ENCODE peak calls at places on chromosomes 4 and X, in four cellular contexts. One of them, this sample, is unnamed. For H3K4me1, the result is how much of the 10 kb centered on the place peaks cover.

GRCh38 chrX:150506020-150506419 is 62.4 kb upstream of the MTM1 start:
- DNase-seq in left lung: no peak
- DNase-seq in psoas muscle: no peak
- DNase-seq in IMR-90: no peak
- DNase-seq in this sample: no peak

GRCh38 chr4:121439669-121440068 is 58.9 kb upstream of the QRFPR start:
- DNase-seq in psoas muscle: no peak
- DNase-seq in left lung: no peak
- DNase-seq in IMR-90: no peak
- DNase-seq in this sample: no peak

GRCh38 chr4:185358514-185359433 is 37.0 kb downstream of the LRP2BP start:
- DNase-seq in IMR-90: peak
- DNase-seq in psoas muscle: no peak
- DNase-seq in left lung: no peak
- DNase-seq in this sample: no peak

GRCh38 chr4:174317531-174317930 is 33.8 kb downstream of the CEP44 start:
- DNase-seq in left lung: no peak
- DNase-seq in IMR-90: peak
- DNase-seq in psoas muscle: no peak
- DNase-seq in this sample: no peak

GRCh38 chrX:136674270-136674986 is 26.5 kb downstream of the CD40LG start:
- DNase-seq in psoas muscle: no peak
- DNase-seq in IMR-90: no peak
- DNase-seq in left lung: no peak
- DNase-seq in this sample: no peak

GRCh38 chr4:81470456-81471327 is 1.0 kb downstream of the RASGEF1B start:
- DNase-seq in left lung: peak
- DNase-seq in psoas muscle: no peak
- DNase-seq in IMR-90: no peak
- DNase-seq in this sample: peak

GRCh38 chrX:141405486-141405877 is 163.2 kb upstream of the SPANXC start:
- DNase-seq in psoas muscle: no peak
- DNase-seq in left lung: no peak
- DNase-seq in IMR-90: no peak
- DNase-seq in this sample: no peak

GRCh38 chr4:138494931-138495330 is 252.8 kb upstream of the SLC7A11 start:
- DNase-seq in left lung: no peak
- DNase-seq in IMR-90: peak
- DNase-seq in psoas muscle: no peak
- DNase-seq in this sample: no peak

GRCh38 chrX:132393992-132394391 is 94.8 kb downstream of the MBNL3 start:
- DNase-seq in IMR-90: no peak
- DNase-seq in left lung: no peak
- DNase-seq in psoas muscle: no peak
- DNase-seq in this sample: no peak

GRCh38 chrX:151776113-151776790 is 41.7 kb downstream of the CNGA2 start:
- DNase-seq in left lung: no peak
- DNase-seq in IMR-90: no peak
- DNase-seq in psoas muscle: no peak
- DNase-seq in this sample: no peak

GRCh38 chrX:70124678-70125077 is 8.6 kb upstream of the IGBP1 start:
- DNase-seq in IMR-90: no peak
- DNase-seq in psoas muscle: no peak
- DNase-seq in left lung: no peak
- DNase-seq in this sample: no peak

GRCh38 chr4:40553995-40554394 is 75.7 kb downstream of the RBM47 start:
- DNase-seq in IMR-90: no peak
- DNase-seq in left lung: no peak
- DNase-seq in psoas muscle: no peak
- DNase-seq in this sample: peak

GRCh38 chr4:17206829-17207773 is 304.8 kb downstream of the QDPR start:
- DNase-seq in psoas muscle: no peak
- DNase-seq in left lung: no peak
- DNase-seq in IMR-90: no peak
- DNase-seq in this sample: no peak

GRCh38 chr4:144575181-144575580 is 70.8 kb upstream of the HHIP start:
- DNase-seq in psoas muscle: no peak
- DNase-seq in IMR-90: no peak
- DNase-seq in left lung: no peak
- DNase-seq in this sample: no peak

GRCh38 chr4:101349346-101350064 is 2.2 kb upstream of the PPP3CA start:
- DNase-seq in left lung: peak
- DNase-seq in psoas muscle: peak
- DNase-seq in IMR-90: no peak
- DNase-seq in this sample: peak

GRCh38 chr4:38894340-38894982 is 26.9 kb downstream of the FAM114A1 start:
- DNase-seq in IMR-90: peak
- DNase-seq in psoas muscle: no peak
- DNase-seq in left lung: no peak
- DNase-seq in this sample: no peak

GRCh38 chr4:106507440-106507839 is 138.9 kb upstream of the GIMD1 start:
- DNase-seq in left lung: no peak
- DNase-seq in IMR-90: no peak
- DNase-seq in psoas muscle: no peak
- DNase-seq in this sample: no peak

GRCh38 chr4:148441624-148441985 is 609 bp downstream of the NR3C2 start:
- DNase-seq in IMR-90: no peak
- DNase-seq in psoas muscle: no peak
- DNase-seq in left lung: no peak
- DNase-seq in this sample: no peak

GRCh38 chr4:65589331-65589730 is 81.0 kb downstream of the EPHA5 start:
- DNase-seq in left lung: no peak
- DNase-seq in IMR-90: no peak
- DNase-seq in psoas muscle: no peak
- DNase-seq in this sample: no peak

GRCh38 chr4:54095110-54095800 is 4.7 kb upstream of the GSX2 start:
- DNase-seq in psoas muscle: no peak
- DNase-seq in left lung: no peak
- DNase-seq in IMR-90: no peak
- DNase-seq in this sample: no peak

GRCh38 chrX:131763674-131764073 is 219.8 kb downstream of the OR13H1 start:
- DNase-seq in psoas muscle: peak
- DNase-seq in left lung: no peak
- DNase-seq in IMR-90: peak
- DNase-seq in this sample: no peak

GRCh38 chrX:40420899-40421729 is 159.7 kb upstream of the ATP6AP2 start:
- DNase-seq in left lung: no peak
- DNase-seq in IMR-90: no peak
- DNase-seq in psoas muscle: no peak
- DNase-seq in this sample: no peak

GRCh38 chr4:153433753-153434105 is 32.4 kb upstream of the TMEM131L start:
- DNase-seq in psoas muscle: no peak
- DNase-seq in IMR-90: no peak
- DNase-seq in left lung: no peak
- DNase-seq in this sample: no peak
- H3K4me3 ChIP-seq in psoas muscle: no peak
- H3K4me3 ChIP-seq in IMR-90: no peak
- H3K4me3 ChIP-seq in left lung: no peak
- H3K4me3 ChIP-seq in this sample: no peak

DNA sequence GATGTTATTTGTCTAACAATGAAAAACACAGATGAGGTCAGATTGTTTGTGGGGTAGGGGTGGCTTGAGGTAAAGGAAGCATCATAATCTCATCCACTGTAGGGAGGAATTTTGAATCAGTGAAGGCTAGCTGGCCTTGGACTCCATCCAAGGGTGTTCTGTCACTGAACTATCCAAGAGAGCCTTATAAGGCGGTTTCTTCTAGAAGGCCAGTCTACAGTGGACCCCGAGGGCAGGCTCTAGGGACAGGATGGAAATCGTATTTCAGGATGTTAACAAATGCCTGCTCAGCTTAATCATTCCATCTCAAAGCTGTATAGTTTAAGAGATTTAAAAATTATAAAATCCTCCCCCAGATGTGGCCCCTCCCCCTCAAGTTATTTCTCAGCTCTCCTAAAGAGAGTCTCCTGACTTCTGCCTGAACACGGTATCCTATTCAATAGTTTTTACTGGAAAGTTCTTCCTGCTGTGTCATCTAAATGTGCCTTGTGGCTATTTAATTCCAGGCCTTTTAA is 8.1 kb downstream of the IGFBP7 start:
- DNase-seq in psoas muscle: peak
- DNase-seq in left lung: no peak
- DNase-seq in IMR-90: peak
- DNase-seq in this sample: peak
- H3K4me1 ChIP-seq in psoas muscle: under half
- H3K4me1 ChIP-seq in left lung: under half
- H3K4me1 ChIP-seq in IMR-90: under half
- H3K4me1 ChIP-seq in this sample: half or more

GRCh38 chr4:152700151-152700550 is 20.4 kb upstream of the TMEM154 start:
- DNase-seq in left lung: no peak
- DNase-seq in psoas muscle: no peak
- DNase-seq in IMR-90: no peak
- DNase-seq in this sample: no peak
- H3K4me3 ChIP-seq in left lung: no peak
- H3K4me3 ChIP-seq in psoas muscle: no peak
- H3K4me3 ChIP-seq in IMR-90: no peak
- H3K4me3 ChIP-seq in this sample: no peak

GRCh38 chr4:151199496-151200190 is 77.3 kb upstream of the PRSS48 start:
- DNase-seq in left lung: no peak
- DNase-seq in IMR-90: no peak
- DNase-seq in psoas muscle: no peak
- DNase-seq in this sample: no peak
- H3K4me1 ChIP-seq in left lung: under half
- H3K4me1 ChIP-seq in IMR-90: under half
- H3K4me1 ChIP-seq in psoas muscle: under half
- H3K4me1 ChIP-seq in this sample: half or more

DNA sequence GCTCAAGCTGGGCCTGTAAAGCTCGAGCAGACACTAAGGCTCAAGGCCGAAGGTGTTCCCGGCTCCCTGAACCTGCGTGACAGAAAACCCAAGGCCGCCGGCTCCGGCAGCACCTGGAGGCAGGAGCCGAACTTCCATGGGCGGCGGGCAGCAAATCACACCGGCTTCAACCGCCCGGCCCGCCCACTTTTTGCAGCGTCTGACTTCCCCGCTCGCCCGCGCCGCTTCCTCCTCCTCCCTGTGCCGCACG is 940 bp upstream of the NSD2 start:
- DNase-seq in IMR-90: peak
- DNase-seq in left lung: peak
- DNase-seq in psoas muscle: peak
- DNase-seq in this sample: peak
- H3K4me3 ChIP-seq in IMR-90: peak
- H3K4me3 ChIP-seq in left lung: peak
- H3K4me3 ChIP-seq in psoas muscle: peak
- H3K4me3 ChIP-seq in this sample: peak

GRCh38 chr4:15293678-15294077 is 134.2 kb upstream of the C1QTNF7 start:
- DNase-seq in psoas muscle: no peak
- DNase-seq in left lung: no peak
- DNase-seq in IMR-90: no peak
- DNase-seq in this sample: no peak
- H3K4me1 ChIP-seq in psoas muscle: under half
- H3K4me1 ChIP-seq in left lung: under half
- H3K4me1 ChIP-seq in IMR-90: under half
- H3K4me1 ChIP-seq in this sample: under half

GRCh38 chr4:89425023-89425422 is 117.4 kb upstream of the GPRIN3 start:
- DNase-seq in psoas muscle: no peak
- DNase-seq in left lung: no peak
- DNase-seq in IMR-90: no peak
- DNase-seq in this sample: no peak
- H3K4me3 ChIP-seq in psoas muscle: no peak
- H3K4me3 ChIP-seq in left lung: no peak
- H3K4me3 ChIP-seq in IMR-90: no peak
- H3K4me3 ChIP-seq in this sample: no peak

GRCh38 chr4:1241936-1242505 is 6.9 kb downstream of the CTBP1 start:
- DNase-seq in psoas muscle: no peak
- DNase-seq in left lung: peak
- DNase-seq in IMR-90: no peak
- DNase-seq in this sample: peak
- H3K4me1 ChIP-seq in psoas muscle: half or more
- H3K4me1 ChIP-seq in left lung: under half
- H3K4me1 ChIP-seq in IMR-90: under half
- H3K4me1 ChIP-seq in this sample: half or more